ENCODE peak calls at places on chromosomes 3 and 15, in six cellular contexts. One of them, this sample, is unnamed.

GRCh38 chr3:27561591-27561990 is 77.4 kb upstream of the SLC4A7 start:
- ATAC-seq in upper lobe of left lung: no peak
- ATAC-seq in GM12878: no peak
- ATAC-seq in HepG2: no peak
- ATAC-seq in A549: no peak
- ATAC-seq in K562: no peak
- ATAC-seq in this sample: no peak

GRCh38 chr3:107408513-107408912 is 31.3 kb downstream of the CCDC54 start:
- ATAC-seq in upper lobe of left lung: no peak
- ATAC-seq in GM12878: no peak
- ATAC-seq in HepG2: no peak
- ATAC-seq in A549: no peak
- ATAC-seq in K562: no peak
- ATAC-seq in this sample: no peak

GRCh38 chr15:83276661-83277060 is 7.8 kb downstream of the BNC1 start:
- ATAC-seq in upper lobe of left lung: no peak
- ATAC-seq in GM12878: no peak
- ATAC-seq in HepG2: no peak
- ATAC-seq in A549: no peak
- ATAC-seq in K562: no peak
- ATAC-seq in this sample: no peak

GRCh38 chr3:172021165-172021564 is 18.2 kb upstream of the FNDC3B start:
- ATAC-seq in upper lobe of left lung: no peak
- ATAC-seq in GM12878: no peak
- ATAC-seq in HepG2: no peak
- ATAC-seq in A549: no peak
- ATAC-seq in K562: no peak
- ATAC-seq in this sample: no peak

GRCh38 chr3:72487078-72487765 is 361.0 kb downstream of the SHQ1 start:
- ATAC-seq in upper lobe of left lung: peak; percentile 78
- ATAC-seq in GM12878: peak; percentile 76
- ATAC-seq in HepG2: peak; percentile 62
- ATAC-seq in A549: peak; percentile 79
- ATAC-seq in K562: peak; percentile 94
- ATAC-seq in this sample: peak; percentile 79

GRCh38 chr15:79948095-79948695 is 22.8 kb downstream of the BCL2A1 start:
- ATAC-seq in upper lobe of left lung: no peak
- ATAC-seq in GM12878: peak; percentile 83
- ATAC-seq in HepG2: peak; percentile 78
- ATAC-seq in A549: peak; percentile 54
- ATAC-seq in K562: peak; percentile 92
- ATAC-seq in this sample: no peak

GRCh38 chr3:129366312-129366831 is 62.1 kb downstream of the EFCAB12 start:
- ATAC-seq in upper lobe of left lung: peak; percentile 34
- ATAC-seq in GM12878: no peak
- ATAC-seq in HepG2: peak; percentile 71
- ATAC-seq in A549: no peak
- ATAC-seq in K562: peak; percentile 64
- ATAC-seq in this sample: no peak

GRCh38 chr3:134775831-134776230 is 19.2 kb upstream of the EPHB1 start:
- ATAC-seq in upper lobe of left lung: no peak
- ATAC-seq in GM12878: no peak
- ATAC-seq in HepG2: no peak
- ATAC-seq in A549: no peak
- ATAC-seq in K562: no peak
- ATAC-seq in this sample: no peak

GRCh38 chr3:97839944-97840343 is 18.1 kb downstream of the CRYBG3 start:
- ATAC-seq in upper lobe of left lung: no peak
- ATAC-seq in GM12878: no peak
- ATAC-seq in HepG2: no peak
- ATAC-seq in A549: no peak
- ATAC-seq in K562: no peak
- ATAC-seq in this sample: no peak

GRCh38 chr3:60504827-60505457 is 746.3 kb downstream of the FHIT start:
- ATAC-seq in upper lobe of left lung: no peak
- ATAC-seq in GM12878: peak; percentile 85
- ATAC-seq in HepG2: no peak
- ATAC-seq in A549: no peak
- ATAC-seq in K562: no peak
- ATAC-seq in this sample: no peak

GRCh38 chr15:42803436-42803835 is 66.5 kb upstream of the CDAN1 start:
- ATAC-seq in upper lobe of left lung: no peak
- ATAC-seq in GM12878: no peak
- ATAC-seq in HepG2: no peak
- ATAC-seq in A549: no peak
- ATAC-seq in K562: no peak
- ATAC-seq in this sample: no peak

GRCh38 chr15:101348015-101348414 is 53.0 kb upstream of the SNRPA1 start:
- ATAC-seq in upper lobe of left lung: no peak
- ATAC-seq in GM12878: no peak
- ATAC-seq in HepG2: no peak
- ATAC-seq in A549: no peak
- ATAC-seq in K562: no peak
- ATAC-seq in this sample: no peak

GRCh38 chr15:42152196-42152920 is 4.1 kb downstream of the PLA2G4F start:
- ATAC-seq in upper lobe of left lung: peak; percentile 27
- ATAC-seq in GM12878: no peak
- ATAC-seq in HepG2: no peak
- ATAC-seq in A549: no peak
- ATAC-seq in K562: no peak
- ATAC-seq in this sample: no peak

GRCh38 chr3:22372292-22372949 is 621.4 kb upstream of the ZNF385D start:
- ATAC-seq in upper lobe of left lung: peak; percentile 63
- ATAC-seq in GM12878: no peak
- ATAC-seq in HepG2: no peak
- ATAC-seq in A549: no peak
- ATAC-seq in K562: no peak
- ATAC-seq in this sample: peak; percentile 63

GRCh38 chr3:47250309-47251060 is 32.1 kb downstream of the KIF9 start:
- ATAC-seq in upper lobe of left lung: peak; percentile 75
- ATAC-seq in GM12878: peak; percentile 77
- ATAC-seq in HepG2: peak; percentile 85
- ATAC-seq in A549: peak; percentile 83
- ATAC-seq in K562: peak; percentile 96
- ATAC-seq in this sample: no peak

GRCh38 chr3:39038165-39038564 is 13.6 kb downstream of the SCN11A start:
- ATAC-seq in upper lobe of left lung: no peak
- ATAC-seq in GM12878: no peak
- ATAC-seq in HepG2: no peak
- ATAC-seq in A549: no peak
- ATAC-seq in K562: no peak
- ATAC-seq in this sample: no peak

GRCh38 chr3:189863031-189863430 is 231.8 kb downstream of the TP63 start:
- ATAC-seq in upper lobe of left lung: peak; percentile 56
- ATAC-seq in GM12878: no peak
- ATAC-seq in HepG2: no peak
- ATAC-seq in A549: no peak
- ATAC-seq in K562: no peak
- ATAC-seq in this sample: no peak

GRCh38 chr3:59733041-59733809 is 683.4 kb upstream of the CFAP20DC start:
- ATAC-seq in upper lobe of left lung: no peak
- ATAC-seq in GM12878: no peak
- ATAC-seq in HepG2: no peak
- ATAC-seq in A549: no peak
- ATAC-seq in K562: no peak
- ATAC-seq in this sample: no peak

GRCh38 chr15:71791975-71792374 is 18.4 kb upstream of the NR2E3 start:
- ATAC-seq in upper lobe of left lung: no peak
- ATAC-seq in GM12878: no peak
- ATAC-seq in HepG2: no peak
- ATAC-seq in A549: no peak
- ATAC-seq in K562: no peak
- ATAC-seq in this sample: no peak

GRCh38 chr15:50964075-50964474 is 55.6 kb downstream of the AP4E1 start:
- ATAC-seq in upper lobe of left lung: no peak
- ATAC-seq in GM12878: no peak
- ATAC-seq in HepG2: no peak
- ATAC-seq in A549: no peak
- ATAC-seq in K562: no peak
- ATAC-seq in this sample: no peak

GRCh38 chr15:50959717-50960116 is 51.2 kb downstream of the AP4E1 start:
- ATAC-seq in upper lobe of left lung: no peak
- ATAC-seq in GM12878: no peak
- ATAC-seq in HepG2: no peak
- ATAC-seq in A549: no peak
- ATAC-seq in K562: no peak
- ATAC-seq in this sample: no peak
- H3K9me3 ChIP-seq in upper lobe of left lung: peaks cover 7% of the 10 kb centered on the region
- H3K9me3 ChIP-seq in GM12878: peaks cover 17% of the 10 kb centered on the region
- H3K9me3 ChIP-seq in HepG2: peaks cover 31% of the 10 kb centered on the region
- H3K9me3 ChIP-seq in A549: peaks cover 29% of the 10 kb centered on the region
- H3K9me3 ChIP-seq in K562: peaks cover 10% of the 10 kb centered on the region
- H3K9me3 ChIP-seq in this sample: no peaks in the 10 kb centered on the region

DNA sequence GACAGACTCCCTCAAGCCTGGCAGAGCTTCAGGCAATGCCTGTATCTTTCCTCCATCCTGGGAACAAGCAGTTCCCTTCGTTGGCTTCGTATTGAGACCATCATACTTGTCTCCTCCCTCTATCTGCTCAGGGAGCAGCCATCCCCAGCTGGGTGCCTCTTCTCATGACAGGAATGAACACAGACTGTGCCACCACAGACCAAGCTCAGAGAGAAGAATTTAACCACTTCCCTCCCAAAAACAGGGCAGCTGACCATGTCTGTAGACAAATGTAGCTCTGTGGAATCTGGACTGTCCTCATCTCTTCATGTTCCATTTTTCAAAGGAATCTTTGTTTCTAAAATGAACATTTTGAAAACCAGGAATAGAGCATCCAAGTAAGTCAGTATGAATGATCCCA is 245.4 kb downstream of the ERC2 start:
- ATAC-seq in upper lobe of left lung: no peak
- ATAC-seq in GM12878: no peak
- ATAC-seq in HepG2: no peak
- ATAC-seq in A549: no peak
- ATAC-seq in K562: no peak
- ATAC-seq in this sample: no peak
- TF ChIP-seq POLR2A in upper lobe of left lung: no peak
- TF ChIP-seq POLR2A in GM12878: no peak
- TF ChIP-seq POLR2A in HepG2: no peak
- TF ChIP-seq POLR2A in A549: no peak
- TF ChIP-seq POLR2A in K562: no peak
- TF ChIP-seq POLR2A in this sample: no peak

GRCh38 chr3:16550676-16551341 is 37.3 kb upstream of the RFTN1 start:
- ATAC-seq in upper lobe of left lung: peak; percentile 95
- ATAC-seq in GM12878: peak; percentile 98
- ATAC-seq in HepG2: peak; percentile 100
- ATAC-seq in A549: peak; percentile 99
- ATAC-seq in K562: peak; percentile 88
- ATAC-seq in this sample: peak; percentile 87
- TF ChIP-seq EP300 in upper lobe of left lung: no peak
- TF ChIP-seq EP300 in GM12878: no peak
- TF ChIP-seq EP300 in HepG2: no peak
- TF ChIP-seq EP300 in A549: no peak
- TF ChIP-seq EP300 in K562: peak; percentile 62
- TF ChIP-seq EP300 in this sample: no peak

GRCh38 chr3:23518441-23518840 is 287.3 kb upstream of the UBE2E1 start:
- ATAC-seq in upper lobe of left lung: no peak
- ATAC-seq in GM12878: no peak
- ATAC-seq in HepG2: no peak
- ATAC-seq in A549: no peak
- ATAC-seq in K562: no peak
- ATAC-seq in this sample: no peak
- H3K9me3 ChIP-seq in upper lobe of left lung: no peaks in the 10 kb centered on the region
- H3K9me3 ChIP-seq in GM12878: no peaks in the 10 kb centered on the region
- H3K9me3 ChIP-seq in HepG2: no peaks in the 10 kb centered on the region
- H3K9me3 ChIP-seq in A549: no peaks in the 10 kb centered on the region
- H3K9me3 ChIP-seq in K562: peaks cover 2% of the 10 kb centered on the region
- H3K9me3 ChIP-seq in this sample: no peaks in the 10 kb centered on the region

GRCh38 chr3:170985304-170985703 is 41.2 kb downstream of the SLC2A2 start:
- ATAC-seq in upper lobe of left lung: no peak
- ATAC-seq in GM12878: no peak
- ATAC-seq in HepG2: no peak
- ATAC-seq in A549: no peak
- ATAC-seq in K562: no peak
- ATAC-seq in this sample: no peak
- TF ChIP-seq POLR2A in upper lobe of left lung: no peak
- TF ChIP-seq POLR2A in GM12878: no peak
- TF ChIP-seq POLR2A in HepG2: no peak
- TF ChIP-seq POLR2A in A549: no peak
- TF ChIP-seq POLR2A in K562: no peak
- TF ChIP-seq POLR2A in this sample: no peak

GRCh38 chr3:148604270-148605085 is 93.2 kb upstream of the AGTR1 start:
- ATAC-seq in upper lobe of left lung: peak; percentile 60
- ATAC-seq in GM12878: no peak
- ATAC-seq in HepG2: no peak
- ATAC-seq in A549: peak; percentile 70
- ATAC-seq in K562: no peak
- ATAC-seq in this sample: peak; percentile 50

GRCh38 chr3:148605551-148605950 is 92.2 kb upstream of the AGTR1 start:
- ATAC-seq in upper lobe of left lung: no peak
- ATAC-seq in GM12878: no peak
- ATAC-seq in HepG2: no peak
- ATAC-seq in A549: no peak
- ATAC-seq in K562: no peak
- ATAC-seq in this sample: no peak

GRCh38 chr3:148612278-148612677 is 85.4 kb upstream of the AGTR1 start:
- ATAC-seq in upper lobe of left lung: no peak
- ATAC-seq in GM12878: no peak
- ATAC-seq in HepG2: no peak
- ATAC-seq in A549: no peak
- ATAC-seq in K562: no peak
- ATAC-seq in this sample: no peak

GRCh38 chr3:148601766-148602685 is 95.7 kb upstream of the AGTR1 start:
- ATAC-seq in upper lobe of left lung: no peak
- ATAC-seq in GM12878: no peak
- ATAC-seq in HepG2: peak; percentile 89
- ATAC-seq in A549: peak; percentile 92
- ATAC-seq in K562: no peak
- ATAC-seq in this sample: no peak

GRCh38 chr3:148606979-148607378 is 90.7 kb upstream of the AGTR1 start:
- ATAC-seq in upper lobe of left lung: no peak
- ATAC-seq in GM12878: no peak
- ATAC-seq in HepG2: no peak
- ATAC-seq in A549: no peak
- ATAC-seq in K562: no peak
- ATAC-seq in this sample: peak; percentile 94
- TF ChIP-seq EP300 in upper lobe of left lung: no peak
- TF ChIP-seq EP300 in GM12878: no peak
- TF ChIP-seq EP300 in HepG2: no peak
- TF ChIP-seq EP300 in A549: no peak
- TF ChIP-seq EP300 in K562: no peak
- TF ChIP-seq EP300 in this sample: no peak

GRCh38 chr15:19987389-19988048 is 554.1 kb downstream of the GOLGA6L6 start:
- ATAC-seq in upper lobe of left lung: no peak
- ATAC-seq in GM12878: no peak
- ATAC-seq in HepG2: peak; percentile 91
- ATAC-seq in A549: no peak
- ATAC-seq in K562: peak; percentile 89
- ATAC-seq in this sample: no peak
- H3K9me3 ChIP-seq in upper lobe of left lung: no peaks in the 10 kb centered on the region
- H3K9me3 ChIP-seq in GM12878: no peaks in the 10 kb centered on the region
- H3K9me3 ChIP-seq in HepG2: peaks cover 29% of the 10 kb centered on the region
- H3K9me3 ChIP-seq in A549: no peaks in the 10 kb centered on the region
- H3K9me3 ChIP-seq in K562: no peaks in the 10 kb centered on the region
- H3K9me3 ChIP-seq in this sample: no peaks in the 10 kb centered on the region

This sample was measured in gastroesophageal sphincter.